ENCODE peak calls at places on chromosomes 5 and 9, in five cellular contexts. H, J, X, I and S are unnamed samples.

GRCh38 chr9:6080154-6080716 is 64.8 kb upstream of the RANBP6 start:
- DNase-seq in H (peak; percentile 75), J (peak; percentile 86), X (peak; percentile 96), I (peak; percentile 94), S (no peak)

GRCh38 chr9:113962391-113962790 is 86.3 kb downstream of the ZNF618 start:
- DNase-seq in H (no peak), J (no peak), X (no peak), I (no peak), S (no peak)

GRCh38 chr9:7336356-7337075 is 463.1 kb downstream of the DMAC1 start:
- DNase-seq in H (no peak), J (no peak), X (peak; percentile 51), I (no peak), S (no peak)

GRCh38 chr5:147332643-147333042 is 97.8 kb downstream of the STK32A start:
- DNase-seq in H (no peak), J (no peak), X (no peak), I (no peak), S (no peak)

GRCh38 chr9:3495850-3496249 is 30.0 kb downstream of the RFX3 start:
- DNase-seq in H (no peak), J (no peak), X (no peak), I (no peak), S (no peak)

GRCh38 chr5:43231977-43232376 is 40.0 kb downstream of the NIM1K start:
- DNase-seq in H (no peak), J (no peak), X (no peak), I (peak; percentile 60), S (no peak)

GRCh38 chr5:148970228-148970627 is 92.6 kb downstream of the SH3TC2 start:
- DNase-seq in H (no peak), J (no peak), X (no peak), I (no peak), S (no peak)

GRCh38 chr5:168368854-168369253 is 77.4 kb downstream of the WWC1 start:
- DNase-seq in H (no peak), J (no peak), X (no peak), I (no peak), S (no peak)

GRCh38 chr5:144202072-144202471 is 31.4 kb downstream of the KCTD16 start:
- DNase-seq in H (no peak), J (no peak), X (no peak), I (no peak), S (no peak)

GRCh38 chr5:144794922-144795321 is 624.2 kb downstream of the KCTD16 start:
- DNase-seq in H (no peak), J (no peak), X (no peak), I (no peak), S (no peak)

GRCh38 chr9:5122542-5122941 is 62.9 kb downstream of the INSL6 start:
- DNase-seq in H (no peak), J (no peak), X (no peak), I (no peak), S (no peak)

GRCh38 chr5:181173420-181174342 is 26.3 kb downstream of the OR2V2 start:
- DNase-seq in H (peak; percentile 80), J (no peak), X (peak; percentile 52), I (no peak), S (peak; percentile 95)

GRCh38 chr5:88269222-88269771 is 652 bp upstream of the TMEM161B start:
- DNase-seq in H (no peak), J (no peak), X (peak; percentile 26), I (no peak), S (no peak)

DNA sequence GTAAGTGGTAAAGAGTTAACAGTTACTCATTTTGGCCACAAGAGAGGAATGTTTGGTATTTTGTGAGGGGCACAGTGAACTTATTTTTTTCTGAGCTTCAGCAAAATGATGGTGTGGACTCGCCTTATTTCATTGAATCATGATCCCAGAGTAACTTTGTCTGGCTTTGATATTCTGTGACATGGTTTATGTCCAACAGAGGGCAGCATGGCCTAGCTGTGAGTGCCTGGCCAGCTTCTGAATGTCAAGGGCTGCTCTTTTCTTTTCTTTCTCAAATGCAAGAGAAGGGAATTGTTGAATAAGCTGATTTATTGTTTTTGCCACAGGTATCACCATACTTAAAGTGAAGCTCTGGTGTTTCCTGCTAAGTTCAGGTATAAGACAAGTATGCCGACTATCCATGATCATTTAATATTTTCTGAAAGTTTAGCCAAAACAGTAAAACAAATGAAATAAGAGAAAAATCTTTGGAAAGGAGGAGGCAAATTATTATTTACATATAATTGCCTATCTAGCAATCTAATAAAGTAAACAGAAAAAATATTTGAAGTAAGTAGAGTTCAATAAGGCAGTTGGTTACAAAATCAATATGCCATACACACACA is 31.7 kb downstream of the MRPL22 start:
- DNase-seq in H (peak; percentile 24), J (no peak), X (peak; percentile 75), I (no peak), S (peak; percentile 15)
- TF ChIP-seq CTCF in H (peak; percentile 73), J (peak; percentile 56), X (peak; percentile 77), I (peak; percentile 24), S (peak; percentile 79)

DNA sequence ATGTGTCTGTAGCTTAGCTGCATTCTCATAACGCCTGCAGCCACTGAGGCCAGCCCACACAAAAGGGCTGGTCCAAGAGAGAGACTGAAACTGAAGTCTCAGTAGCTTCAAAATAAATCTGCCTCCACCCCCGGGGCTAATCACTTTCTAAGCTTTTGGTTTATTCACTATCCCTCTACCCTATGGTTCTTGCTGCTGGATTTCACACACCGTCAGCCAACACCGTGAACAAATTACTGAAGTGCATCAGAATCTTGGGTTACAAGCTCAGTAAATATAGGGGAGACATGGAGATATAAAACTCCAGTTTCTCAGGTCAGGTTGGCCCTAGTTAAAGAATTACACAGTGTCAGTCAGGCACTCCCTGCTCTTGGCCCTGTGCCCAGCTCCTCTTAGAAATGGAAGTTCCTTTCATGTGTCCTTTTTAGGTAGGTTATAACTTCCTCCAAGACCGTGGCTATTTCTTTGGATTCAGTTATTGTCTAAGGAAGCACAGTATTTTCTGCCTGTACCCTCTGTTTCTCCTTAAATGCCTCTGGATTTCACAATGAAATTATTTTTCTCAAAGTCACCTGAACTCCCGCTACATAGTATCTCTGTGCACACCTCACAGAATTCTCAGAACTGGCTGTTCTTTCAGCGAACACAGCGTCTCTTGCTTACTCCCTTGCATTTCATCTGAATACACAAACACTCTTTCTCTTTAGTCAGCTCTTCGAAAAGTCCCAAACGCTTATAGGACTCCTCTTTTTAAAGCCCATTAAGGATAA is 112.5 kb downstream of the FAM174A start:
- DNase-seq in H (no peak), J (peak; percentile 41), X (peak; percentile 61), I (peak; percentile 69), S (no peak)
- H3K4me3 ChIP-seq in H (no peak overlapping the region), J (no peak overlapping the region), X (no peak overlapping the region), I (peak overlapping the region; percentile 11), S (no peak overlapping the region)

GRCh38 chr5:141100243-141100805 is at the start of gene PCDHB3:
- DNase-seq in H (peak; percentile 3), J (no peak), X (no peak), I (peak; percentile 52), S (no peak)
- TF ChIP-seq CTCF in H (peak; percentile 36), J (peak; percentile 45), X (no peak), I (no peak), S (peak; percentile 79)

GRCh38 chr5:3597727-3598082 is 2.1 kb downstream of the IRX1 start:
- DNase-seq in H (no peak), J (no peak), X (no peak), I (no peak), S (no peak)
- H3K4me3 ChIP-seq in H (no peak overlapping the region), J (no peak overlapping the region), X (no peak overlapping the region), I (no peak overlapping the region), S (no peak overlapping the region)

GRCh38 chr9:95491543-95492330 is 25.0 kb downstream of the PTCH1 start:
- DNase-seq in H (no peak), J (no peak), X (no peak), I (no peak), S (no peak)

GRCh38 chr9:95495529-95495928 is 21.2 kb downstream of the PTCH1 start:
- DNase-seq in H (no peak), J (no peak), X (no peak), I (no peak), S (no peak)

GRCh38 chr9:95495988-95496387 is 20.8 kb downstream of the PTCH1 start:
- DNase-seq in H (no peak), J (no peak), X (no peak), I (no peak), S (no peak)

GRCh38 chr9:95494022-95494415 is 22.8 kb downstream of the PTCH1 start:
- DNase-seq in H (no peak), J (no peak), X (no peak), I (no peak), S (no peak)

GRCh38 chr9:95494416-95495371 is 22.1 kb downstream of the PTCH1 start:
- DNase-seq in H (no peak), J (no peak), X (peak; percentile 42), I (no peak), S (no peak)
- TF ChIP-seq CTCF in H (no peak), J (no peak), X (no peak), I (no peak), S (no peak)

DNA sequence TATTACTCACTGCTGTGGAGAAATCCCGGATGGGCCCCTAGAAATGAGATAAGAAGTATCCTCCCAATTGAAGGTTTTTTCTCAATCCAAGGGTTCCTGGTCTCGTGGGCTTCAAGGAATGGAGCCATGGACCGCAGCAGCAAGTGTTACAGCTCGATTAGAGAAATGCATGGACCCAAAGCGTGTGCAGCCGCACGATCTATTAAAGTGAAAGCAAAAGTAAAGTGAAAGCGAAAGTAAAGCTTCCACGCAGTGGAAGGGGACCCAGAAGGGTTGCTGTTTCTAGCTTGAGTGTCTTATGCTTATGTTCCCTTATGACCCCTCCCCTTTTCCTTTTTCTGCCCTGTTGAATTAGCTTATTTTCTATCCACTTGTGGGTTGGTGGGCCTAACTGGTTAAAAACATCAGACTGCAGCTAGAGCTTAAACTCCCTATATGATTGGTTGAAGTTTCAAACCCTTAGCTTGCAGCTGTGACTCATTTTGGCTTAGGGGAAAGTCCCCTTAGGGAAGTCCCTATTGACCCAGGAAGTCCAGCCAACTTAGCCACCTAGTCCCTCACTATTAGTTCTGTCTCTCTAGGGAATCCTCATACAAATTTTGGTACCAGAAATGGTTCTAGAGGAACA is 1111.8 kb downstream of the TAF11L14 start:
- DNase-seq in H (no peak), J (no peak), X (no peak), I (no peak), S (peak; percentile 78)
- H3K4me3 ChIP-seq in H (no peak overlapping the region), J (peak overlapping the region; percentile 59), X (no peak overlapping the region), I (peak overlapping the region; percentile 39), S (peak overlapping the region; percentile 43)

GRCh38 chr5:115392611-115393010 is 96.2 kb upstream of the CCDC112 start:
- DNase-seq in H (no peak), J (no peak), X (no peak), I (no peak), S (no peak)

GRCh38 chr5:115387816-115388215 is 91.4 kb upstream of the CCDC112 start:
- DNase-seq in H (no peak), J (no peak), X (no peak), I (no peak), S (no peak)

GRCh38 chr5:115389074-115389798 is 92.8 kb upstream of the CCDC112 start:
- DNase-seq in H (peak; percentile 74), J (no peak), X (no peak), I (no peak), S (no peak)

GRCh38 chr5:115391780-115392179 is 95.3 kb upstream of the CCDC112 start:
- DNase-seq in H (no peak), J (no peak), X (no peak), I (no peak), S (no peak)

GRCh38 chr5:115389799-115390382 is 93.4 kb upstream of the CCDC112 start:
- DNase-seq in H (no peak), J (no peak), X (no peak), I (no peak), S (no peak)
- TF ChIP-seq CTCF in H (peak; percentile 2), J (no peak), X (no peak), I (no peak), S (no peak)